ENCODE peak calls at places on chromosomes 2 and 18, in ten cellular contexts. One of them, this sample, is unnamed.

GRCh38 chr18:60982296-60982695 is 350.9 kb upstream of the CDH20 start:
- DNase-seq in posterior cingulate gyrus: no peak
- DNase-seq in SW 1271: no peak
- DNase-seq in breast epithelium: no peak
- DNase-seq in T47D: no peak
- DNase-seq in cardiac fibroblast: no peak
- DNase-seq in stimulated activated CD8-positive, alpha-beta memory T cell treated with anti-CD3 and anti-CD28 coated beads, Interleukin-15, amount 100 ng/mL, for 24 hours: no peak
- DNase-seq in HCT116: no peak
- DNase-seq in OCI-LY7: no peak
- DNase-seq in CD8-positive, alpha-beta memory T cell: no peak
- DNase-seq in this sample: no peak

GRCh38 chr2:240128608-240129144 is 7.4 kb downstream of the COPS9 start:
- DNase-seq in CD8-positive, alpha-beta memory T cell: no peak
- DNase-seq in HCT116: no peak
- DNase-seq in stimulated activated CD8-positive, alpha-beta memory T cell treated with anti-CD3 and anti-CD28 coated beads, Interleukin-15, amount 100 ng/mL, for 24 hours: no peak
- DNase-seq in SW 1271: no peak
- DNase-seq in breast epithelium: no peak
- DNase-seq in T47D: no peak
- DNase-seq in OCI-LY7: no peak
- DNase-seq in cardiac fibroblast: no peak
- DNase-seq in posterior cingulate gyrus: no peak
- DNase-seq in this sample: no peak

GRCh38 chr2:144659731-144660275 is 139.9 kb upstream of the ZEB2 start:
- DNase-seq in SW 1271: no peak
- DNase-seq in OCI-LY7: no peak
- DNase-seq in HCT116: peak
- DNase-seq in T47D: no peak
- DNase-seq in breast epithelium: no peak
- DNase-seq in posterior cingulate gyrus: no peak
- DNase-seq in cardiac fibroblast: peak
- DNase-seq in CD8-positive, alpha-beta memory T cell: no peak
- DNase-seq in stimulated activated CD8-positive, alpha-beta memory T cell treated with anti-CD3 and anti-CD28 coated beads, Interleukin-15, amount 100 ng/mL, for 24 hours: no peak
- DNase-seq in this sample: peak

GRCh38 chr2:172931923-172932520 is 143.6 kb upstream of the MAP3K20 start:
- DNase-seq in cardiac fibroblast: peak
- DNase-seq in breast epithelium: peak
- DNase-seq in HCT116: peak
- DNase-seq in CD8-positive, alpha-beta memory T cell: peak
- DNase-seq in T47D: no peak
- DNase-seq in SW 1271: peak
- DNase-seq in posterior cingulate gyrus: no peak
- DNase-seq in stimulated activated CD8-positive, alpha-beta memory T cell treated with anti-CD3 and anti-CD28 coated beads, Interleukin-15, amount 100 ng/mL, for 24 hours: peak
- DNase-seq in OCI-LY7: peak
- DNase-seq in this sample: peak

GRCh38 chr18:6598657-6599056 is 130.9 kb upstream of the ARHGAP28 start:
- DNase-seq in HCT116: no peak
- DNase-seq in breast epithelium: no peak
- DNase-seq in CD8-positive, alpha-beta memory T cell: no peak
- DNase-seq in posterior cingulate gyrus: no peak
- DNase-seq in stimulated activated CD8-positive, alpha-beta memory T cell treated with anti-CD3 and anti-CD28 coated beads, Interleukin-15, amount 100 ng/mL, for 24 hours: no peak
- DNase-seq in T47D: no peak
- DNase-seq in cardiac fibroblast: no peak
- DNase-seq in OCI-LY7: no peak
- DNase-seq in SW 1271: no peak
- DNase-seq in this sample: no peak

GRCh38 chr2:88078624-88079169 is 11.1 kb downstream of the SMYD1 start:
- DNase-seq in cardiac fibroblast: no peak
- DNase-seq in CD8-positive, alpha-beta memory T cell: no peak
- DNase-seq in breast epithelium: no peak
- DNase-seq in stimulated activated CD8-positive, alpha-beta memory T cell treated with anti-CD3 and anti-CD28 coated beads, Interleukin-15, amount 100 ng/mL, for 24 hours: no peak
- DNase-seq in OCI-LY7: no peak
- DNase-seq in HCT116: no peak
- DNase-seq in posterior cingulate gyrus: no peak
- DNase-seq in T47D: no peak
- DNase-seq in SW 1271: no peak
- DNase-seq in this sample: no peak

GRCh38 chr2:72968286-72968685 is 51.0 kb downstream of the EMX1 start:
- DNase-seq in stimulated activated CD8-positive, alpha-beta memory T cell treated with anti-CD3 and anti-CD28 coated beads, Interleukin-15, amount 100 ng/mL, for 24 hours: no peak
- DNase-seq in CD8-positive, alpha-beta memory T cell: no peak
- DNase-seq in OCI-LY7: no peak
- DNase-seq in SW 1271: no peak
- DNase-seq in T47D: no peak
- DNase-seq in cardiac fibroblast: no peak
- DNase-seq in posterior cingulate gyrus: no peak
- DNase-seq in HCT116: no peak
- DNase-seq in breast epithelium: no peak
- DNase-seq in this sample: no peak

GRCh38 chr2:16871426-16871825 is 205.8 kb upstream of the CYRIA start:
- DNase-seq in cardiac fibroblast: no peak
- DNase-seq in breast epithelium: no peak
- DNase-seq in T47D: no peak
- DNase-seq in posterior cingulate gyrus: no peak
- DNase-seq in SW 1271: no peak
- DNase-seq in CD8-positive, alpha-beta memory T cell: no peak
- DNase-seq in stimulated activated CD8-positive, alpha-beta memory T cell treated with anti-CD3 and anti-CD28 coated beads, Interleukin-15, amount 100 ng/mL, for 24 hours: no peak
- DNase-seq in HCT116: no peak
- DNase-seq in OCI-LY7: no peak
- DNase-seq in this sample: no peak

GRCh38 chr2:140248623-140249022 is 1468.4 kb upstream of the NXPH2 start:
- DNase-seq in posterior cingulate gyrus: no peak
- DNase-seq in cardiac fibroblast: peak
- DNase-seq in HCT116: no peak
- DNase-seq in SW 1271: no peak
- DNase-seq in stimulated activated CD8-positive, alpha-beta memory T cell treated with anti-CD3 and anti-CD28 coated beads, Interleukin-15, amount 100 ng/mL, for 24 hours: no peak
- DNase-seq in CD8-positive, alpha-beta memory T cell: no peak
- DNase-seq in T47D: no peak
- DNase-seq in OCI-LY7: no peak
- DNase-seq in breast epithelium: no peak
- DNase-seq in this sample: no peak

GRCh38 chr2:158518083-158518482 is 61.3 kb downstream of the PKP4 start:
- DNase-seq in stimulated activated CD8-positive, alpha-beta memory T cell treated with anti-CD3 and anti-CD28 coated beads, Interleukin-15, amount 100 ng/mL, for 24 hours: no peak
- DNase-seq in OCI-LY7: no peak
- DNase-seq in T47D: no peak
- DNase-seq in cardiac fibroblast: peak
- DNase-seq in posterior cingulate gyrus: no peak
- DNase-seq in breast epithelium: no peak
- DNase-seq in CD8-positive, alpha-beta memory T cell: no peak
- DNase-seq in HCT116: no peak
- DNase-seq in SW 1271: no peak
- DNase-seq in this sample: no peak

GRCh38 chr2:240499309-240500301 is 58.2 kb downstream of the ANKMY1 start:
- DNase-seq in posterior cingulate gyrus: no peak
- DNase-seq in stimulated activated CD8-positive, alpha-beta memory T cell treated with anti-CD3 and anti-CD28 coated beads, Interleukin-15, amount 100 ng/mL, for 24 hours: no peak
- DNase-seq in breast epithelium: peak
- DNase-seq in HCT116: no peak
- DNase-seq in CD8-positive, alpha-beta memory T cell: no peak
- DNase-seq in SW 1271: no peak
- DNase-seq in T47D: no peak
- DNase-seq in OCI-LY7: no peak
- DNase-seq in cardiac fibroblast: no peak
- DNase-seq in this sample: no peak

GRCh38 chr18:46073474-46074331 is 1.6 kb upstream of the PSTPIP2 start:
- DNase-seq in HCT116: peak
- DNase-seq in breast epithelium: no peak
- DNase-seq in SW 1271: peak
- DNase-seq in T47D: no peak
- DNase-seq in cardiac fibroblast: peak
- DNase-seq in stimulated activated CD8-positive, alpha-beta memory T cell treated with anti-CD3 and anti-CD28 coated beads, Interleukin-15, amount 100 ng/mL, for 24 hours: no peak
- DNase-seq in CD8-positive, alpha-beta memory T cell: peak
- DNase-seq in OCI-LY7: peak
- DNase-seq in posterior cingulate gyrus: no peak
- DNase-seq in this sample: peak

GRCh38 chr2:62568074-62568473 is 62.1 kb upstream of the TMEM17 start:
- DNase-seq in SW 1271: no peak
- DNase-seq in stimulated activated CD8-positive, alpha-beta memory T cell treated with anti-CD3 and anti-CD28 coated beads, Interleukin-15, amount 100 ng/mL, for 24 hours: no peak
- DNase-seq in OCI-LY7: no peak
- DNase-seq in breast epithelium: no peak
- DNase-seq in T47D: no peak
- DNase-seq in posterior cingulate gyrus: no peak
- DNase-seq in HCT116: no peak
- DNase-seq in cardiac fibroblast: peak
- DNase-seq in CD8-positive, alpha-beta memory T cell: no peak
- DNase-seq in this sample: no peak

GRCh38 chr2:18749912-18750526 is 160.7 kb upstream of the NT5C1B start:
- DNase-seq in CD8-positive, alpha-beta memory T cell: peak
- DNase-seq in SW 1271: peak
- DNase-seq in stimulated activated CD8-positive, alpha-beta memory T cell treated with anti-CD3 and anti-CD28 coated beads, Interleukin-15, amount 100 ng/mL, for 24 hours: peak
- DNase-seq in cardiac fibroblast: peak
- DNase-seq in breast epithelium: peak
- DNase-seq in posterior cingulate gyrus: no peak
- DNase-seq in OCI-LY7: peak
- DNase-seq in T47D: no peak
- DNase-seq in HCT116: peak
- DNase-seq in this sample: no peak

GRCh38 chr2:29731948-29732347 is 189.4 kb downstream of the ALK start:
- DNase-seq in OCI-LY7: no peak
- DNase-seq in CD8-positive, alpha-beta memory T cell: no peak
- DNase-seq in SW 1271: no peak
- DNase-seq in posterior cingulate gyrus: no peak
- DNase-seq in T47D: no peak
- DNase-seq in breast epithelium: no peak
- DNase-seq in cardiac fibroblast: no peak
- DNase-seq in HCT116: no peak
- DNase-seq in stimulated activated CD8-positive, alpha-beta memory T cell treated with anti-CD3 and anti-CD28 coated beads, Interleukin-15, amount 100 ng/mL, for 24 hours: no peak
- DNase-seq in this sample: no peak

GRCh38 chr2:174873457-174873856 is 109.2 kb upstream of the CHRNA1 start:
- DNase-seq in cardiac fibroblast: peak
- DNase-seq in HCT116: no peak
- DNase-seq in CD8-positive, alpha-beta memory T cell: no peak
- DNase-seq in T47D: no peak
- DNase-seq in breast epithelium: no peak
- DNase-seq in posterior cingulate gyrus: no peak
- DNase-seq in SW 1271: no peak
- DNase-seq in stimulated activated CD8-positive, alpha-beta memory T cell treated with anti-CD3 and anti-CD28 coated beads, Interleukin-15, amount 100 ng/mL, for 24 hours: no peak
- DNase-seq in OCI-LY7: no peak
- DNase-seq in this sample: no peak

GRCh38 chr2:170354855-170355649 is 177.1 kb downstream of the MYO3B start:
- DNase-seq in T47D: no peak
- DNase-seq in posterior cingulate gyrus: no peak
- DNase-seq in cardiac fibroblast: no peak
- DNase-seq in CD8-positive, alpha-beta memory T cell: no peak
- DNase-seq in HCT116: no peak
- DNase-seq in OCI-LY7: peak
- DNase-seq in breast epithelium: no peak
- DNase-seq in stimulated activated CD8-positive, alpha-beta memory T cell treated with anti-CD3 and anti-CD28 coated beads, Interleukin-15, amount 100 ng/mL, for 24 hours: no peak
- DNase-seq in SW 1271: no peak
- DNase-seq in this sample: no peak

GRCh38 chr2:26458365-26459042 is 19.4 kb downstream of the OTOF start:
- DNase-seq in breast epithelium: no peak
- DNase-seq in CD8-positive, alpha-beta memory T cell: no peak
- DNase-seq in cardiac fibroblast: no peak
- DNase-seq in stimulated activated CD8-positive, alpha-beta memory T cell treated with anti-CD3 and anti-CD28 coated beads, Interleukin-15, amount 100 ng/mL, for 24 hours: no peak
- DNase-seq in HCT116: no peak
- DNase-seq in posterior cingulate gyrus: no peak
- DNase-seq in OCI-LY7: no peak
- DNase-seq in T47D: no peak
- DNase-seq in SW 1271: no peak
- DNase-seq in this sample: no peak

GRCh38 chr2:198374375-198375072 is 570.1 kb downstream of the PLCL1 start:
- DNase-seq in stimulated activated CD8-positive, alpha-beta memory T cell treated with anti-CD3 and anti-CD28 coated beads, Interleukin-15, amount 100 ng/mL, for 24 hours: no peak
- DNase-seq in cardiac fibroblast: peak
- DNase-seq in CD8-positive, alpha-beta memory T cell: no peak
- DNase-seq in OCI-LY7: peak
- DNase-seq in HCT116: no peak
- DNase-seq in posterior cingulate gyrus: no peak
- DNase-seq in breast epithelium: no peak
- DNase-seq in T47D: peak
- DNase-seq in SW 1271: peak
- DNase-seq in this sample: no peak

GRCh38 chr2:143026411-143027054 is 102.7 kb upstream of the ARHGAP15 start:
- DNase-seq in breast epithelium: no peak
- DNase-seq in CD8-positive, alpha-beta memory T cell: no peak
- DNase-seq in OCI-LY7: no peak
- DNase-seq in T47D: no peak
- DNase-seq in HCT116: no peak
- DNase-seq in stimulated activated CD8-positive, alpha-beta memory T cell treated with anti-CD3 and anti-CD28 coated beads, Interleukin-15, amount 100 ng/mL, for 24 hours: no peak
- DNase-seq in SW 1271: no peak
- DNase-seq in posterior cingulate gyrus: no peak
- DNase-seq in cardiac fibroblast: no peak
- DNase-seq in this sample: no peak

GRCh38 chr18:32019251-32019943 is 772 bp downstream of the RNF125 start:
- DNase-seq in T47D: peak
- DNase-seq in OCI-LY7: peak
- DNase-seq in breast epithelium: no peak
- DNase-seq in cardiac fibroblast: peak
- DNase-seq in stimulated activated CD8-positive, alpha-beta memory T cell treated with anti-CD3 and anti-CD28 coated beads, Interleukin-15, amount 100 ng/mL, for 24 hours: peak
- DNase-seq in CD8-positive, alpha-beta memory T cell: peak
- DNase-seq in HCT116: peak
- DNase-seq in posterior cingulate gyrus: no peak
- DNase-seq in SW 1271: no peak
- DNase-seq in this sample: no peak

GRCh38 chr2:34254272-34254882 is 655.3 kb upstream of the FAM98A start:
- DNase-seq in stimulated activated CD8-positive, alpha-beta memory T cell treated with anti-CD3 and anti-CD28 coated beads, Interleukin-15, amount 100 ng/mL, for 24 hours: no peak
- DNase-seq in HCT116: no peak
- DNase-seq in posterior cingulate gyrus: no peak
- DNase-seq in SW 1271: no peak
- DNase-seq in OCI-LY7: no peak
- DNase-seq in breast epithelium: no peak
- DNase-seq in cardiac fibroblast: no peak
- DNase-seq in CD8-positive, alpha-beta memory T cell: no peak
- DNase-seq in T47D: no peak
- DNase-seq in this sample: no peak

GRCh38 chr2:127174977-127175376 is 45.1 kb downstream of the CYP27C1 start:
- DNase-seq in breast epithelium: no peak
- DNase-seq in cardiac fibroblast: peak
- DNase-seq in stimulated activated CD8-positive, alpha-beta memory T cell treated with anti-CD3 and anti-CD28 coated beads, Interleukin-15, amount 100 ng/mL, for 24 hours: no peak
- DNase-seq in SW 1271: no peak
- DNase-seq in posterior cingulate gyrus: no peak
- DNase-seq in OCI-LY7: no peak
- DNase-seq in CD8-positive, alpha-beta memory T cell: no peak
- DNase-seq in HCT116: no peak
- DNase-seq in T47D: no peak
- DNase-seq in this sample: no peak

GRCh38 chr2:83022631-83023210 is 1436.4 kb downstream of the SUCLG1 start:
- DNase-seq in T47D: no peak
- DNase-seq in SW 1271: no peak
- DNase-seq in stimulated activated CD8-positive, alpha-beta memory T cell treated with anti-CD3 and anti-CD28 coated beads, Interleukin-15, amount 100 ng/mL, for 24 hours: no peak
- DNase-seq in HCT116: no peak
- DNase-seq in posterior cingulate gyrus: no peak
- DNase-seq in cardiac fibroblast: peak
- DNase-seq in CD8-positive, alpha-beta memory T cell: no peak
- DNase-seq in breast epithelium: no peak
- DNase-seq in OCI-LY7: no peak
- DNase-seq in this sample: no peak

GRCh38 chr2:118675531-118675930 is 171.9 kb downstream of the EN1 start:
- DNase-seq in stimulated activated CD8-positive, alpha-beta memory T cell treated with anti-CD3 and anti-CD28 coated beads, Interleukin-15, amount 100 ng/mL, for 24 hours: no peak
- DNase-seq in breast epithelium: no peak
- DNase-seq in posterior cingulate gyrus: no peak
- DNase-seq in HCT116: no peak
- DNase-seq in CD8-positive, alpha-beta memory T cell: no peak
- DNase-seq in T47D: no peak
- DNase-seq in SW 1271: no peak
- DNase-seq in cardiac fibroblast: no peak
- DNase-seq in OCI-LY7: no peak
- DNase-seq in this sample: no peak

GRCh38 chr18:68035709-68036522 is 519.4 kb upstream of the DSEL start:
- DNase-seq in OCI-LY7: no peak
- DNase-seq in T47D: no peak
- DNase-seq in cardiac fibroblast: peak
- DNase-seq in SW 1271: no peak
- DNase-seq in posterior cingulate gyrus: no peak
- DNase-seq in breast epithelium: no peak
- DNase-seq in HCT116: no peak
- DNase-seq in stimulated activated CD8-positive, alpha-beta memory T cell treated with anti-CD3 and anti-CD28 coated beads, Interleukin-15, amount 100 ng/mL, for 24 hours: no peak
- DNase-seq in CD8-positive, alpha-beta memory T cell: no peak
- DNase-seq in this sample: no peak

GRCh38 chr2:54559593-54560145 is 103.5 kb downstream of the SPTBN1 start:
- DNase-seq in CD8-positive, alpha-beta memory T cell: no peak
- DNase-seq in OCI-LY7: peak
- DNase-seq in posterior cingulate gyrus: no peak
- DNase-seq in stimulated activated CD8-positive, alpha-beta memory T cell treated with anti-CD3 and anti-CD28 coated beads, Interleukin-15, amount 100 ng/mL, for 24 hours: no peak
- DNase-seq in T47D: peak
- DNase-seq in SW 1271: peak
- DNase-seq in HCT116: no peak
- DNase-seq in cardiac fibroblast: peak
- DNase-seq in breast epithelium: peak
- DNase-seq in this sample: no peak

GRCh38 chr2:55418512-55419235 is 982 bp downstream of the CCDC88A start:
- DNase-seq in posterior cingulate gyrus: no peak
- DNase-seq in stimulated activated CD8-positive, alpha-beta memory T cell treated with anti-CD3 and anti-CD28 coated beads, Interleukin-15, amount 100 ng/mL, for 24 hours: no peak
- DNase-seq in cardiac fibroblast: no peak
- DNase-seq in CD8-positive, alpha-beta memory T cell: no peak
- DNase-seq in OCI-LY7: peak
- DNase-seq in breast epithelium: no peak
- DNase-seq in SW 1271: peak
- DNase-seq in T47D: no peak
- DNase-seq in HCT116: no peak
- DNase-seq in this sample: no peak